ENCODE peak calls at places on chromosome 6, in nine cellular contexts. O is astrocyte of the cerebellum; I is PC-3; P is OCI-LY7; D is heart right ventricle; S is left lung; F is HCT116; K is CD8-positive, alpha-beta memory T cell; J is pancreas. M is an unnamed sample.

GRCh38 chr6:34370371-34370770 is 22.1 kb downstream of the NUDT3 start:
- DNase-seq in S (no peak), O (no peak), J (no peak), P (no peak), F (no peak), K (no peak), D (no peak), I (no peak), M (no peak)

GRCh38 chr6:15131234-15132195 is 114.4 kb upstream of the JARID2 start:
- DNase-seq in F (no peak), J (no peak), D (no peak), K (no peak), O (no peak), S (no peak), I (no peak), P (no peak), M (no peak)

GRCh38 chr6:154738561-154738961 is 5.3 kb downstream of the SCAF8 start:
- DNase-seq in K (no peak), F (no peak), D (no peak), S (no peak), P (peak; percentile 14), O (no peak), I (no peak), J (no peak), M (no peak)

GRCh38 chr6:105798057-105798456 is 288.1 kb upstream of the PRDM1 start:
- DNase-seq in O (no peak), F (no peak), P (no peak), I (no peak), S (no peak), J (no peak), D (no peak), K (no peak), M (no peak)

GRCh38 chr6:152474341-152474740 is 162.8 kb downstream of the SYNE1 start:
- DNase-seq in F (no peak), J (no peak), S (no peak), I (peak; percentile 4), O (no peak), D (no peak), K (no peak), P (no peak), M (no peak)

GRCh38 chr6:118984342-118984741 is 49.4 kb upstream of the MCM9 start:
- DNase-seq in P (no peak), D (no peak), K (no peak), I (no peak), O (no peak), F (no peak), S (no peak), J (no peak), M (no peak)

GRCh38 chr6:113825776-113826175 is 31.4 kb upstream of the MARCKS start:
- DNase-seq in F (no peak), J (peak; percentile 90), I (no peak), O (peak; percentile 97), S (peak; percentile 57), P (no peak), D (peak; percentile 88), K (no peak), M (no peak)

GRCh38 chr6:51901766-51902165 is 185.6 kb downstream of the PKHD1 start:
- DNase-seq in J (no peak), I (no peak), F (no peak), D (no peak), P (no peak), K (no peak), S (no peak), O (no peak), M (no peak)

GRCh38 chr6:13914346-13914745 is 10.4 kb upstream of the RNF182 start:
- DNase-seq in S (no peak), F (no peak), J (no peak), K (no peak), P (no peak), O (peak; percentile 18), I (peak; percentile 26), D (no peak), M (no peak)

GRCh38 chr6:113903666-113904330 is 46.7 kb downstream of the MARCKS start:
- DNase-seq in O (no peak), I (no peak), F (no peak), P (no peak), J (peak; percentile 14), S (peak; percentile 32), D (peak; percentile 40), K (no peak), M (no peak)

GRCh38 chr6:14026831-14027539 is 90.6 kb upstream of the CD83 start:
- DNase-seq in D (no peak), I (no peak), P (no peak), F (no peak), J (no peak), S (no peak), O (no peak), K (no peak), M (no peak)

GRCh38 chr6:55265409-55266114 is 61.7 kb upstream of the GFRAL start:
- DNase-seq in D (no peak), I (no peak), S (no peak), K (no peak), F (no peak), P (no peak), J (no peak), O (no peak), M (no peak)

GRCh38 chr6:159915397-159915796 is 24.6 kb downstream of the MAS1 start:
- DNase-seq in I (no peak), K (no peak), D (no peak), S (no peak), P (no peak), F (no peak), J (no peak), O (no peak), M (no peak)

GRCh38 chr6:25142506-25142905 is 136.7 kb upstream of the CARMIL1 start:
- DNase-seq in S (no peak), J (no peak), D (no peak), O (no peak), F (no peak), P (no peak), I (no peak), K (no peak), M (no peak)

GRCh38 chr6:25150031-25150430 is 129.1 kb upstream of the CARMIL1 start:
- DNase-seq in P (no peak), O (no peak), S (no peak), F (no peak), J (no peak), K (no peak), D (no peak), I (no peak), M (no peak)

GRCh38 chr6:25144919-25145318 is 134.3 kb upstream of the CARMIL1 start:
- DNase-seq in I (no peak), P (no peak), J (no peak), O (no peak), D (no peak), S (no peak), F (no peak), K (no peak), M (no peak)

GRCh38 chr6:25150863-25151262 is 128.3 kb upstream of the CARMIL1 start:
- DNase-seq in D (no peak), J (no peak), F (no peak), P (no peak), I (no peak), S (no peak), O (no peak), K (no peak), M (no peak)

DNA sequence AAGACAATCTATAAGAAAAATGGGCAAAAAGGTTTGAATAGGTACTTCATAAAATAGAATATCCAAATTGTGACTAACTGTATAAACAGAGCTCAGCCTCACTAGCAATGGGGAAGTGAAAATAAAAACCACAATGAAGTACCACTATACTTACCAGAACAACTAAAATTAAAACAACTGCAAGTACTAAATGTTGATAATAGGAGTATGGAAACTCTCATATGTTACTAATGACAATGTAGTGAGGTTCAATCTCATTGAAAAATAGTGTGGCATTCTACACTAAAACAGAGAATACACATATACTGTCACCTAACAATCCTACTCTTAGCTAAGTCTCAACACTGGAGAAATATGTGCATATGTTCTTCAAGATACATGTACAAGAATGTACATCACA is 132.0 kb upstream of the CARMIL1 start:
- DNase-seq in O (no peak), D (no peak), K (no peak), F (no peak), S (no peak), J (no peak), P (peak; percentile 64), I (no peak), M (no peak)
- H3K4me3 ChIP-seq in O (no peak overlapping the region), D (no peak overlapping the region), K (no peak overlapping the region), F (no peak overlapping the region), S (no peak overlapping the region), J (no peak overlapping the region), P (peak overlapping the region; percentile 16), I (no peak overlapping the region), M (no peak overlapping the region)

GRCh38 chr6:46586896-46587295 is 65.7 kb downstream of the CYP39A1 start:
- DNase-seq in D (no peak), I (no peak), S (no peak), J (no peak), P (no peak), K (no peak), F (no peak), O (no peak), M (no peak)
- H3K4me3 ChIP-seq in D (no peak overlapping the region), I (no peak overlapping the region), S (no peak overlapping the region), J (no peak overlapping the region), P (no peak overlapping the region), K (no peak overlapping the region), F (no peak overlapping the region), O (no peak overlapping the region), M (no peak overlapping the region)

DNA sequence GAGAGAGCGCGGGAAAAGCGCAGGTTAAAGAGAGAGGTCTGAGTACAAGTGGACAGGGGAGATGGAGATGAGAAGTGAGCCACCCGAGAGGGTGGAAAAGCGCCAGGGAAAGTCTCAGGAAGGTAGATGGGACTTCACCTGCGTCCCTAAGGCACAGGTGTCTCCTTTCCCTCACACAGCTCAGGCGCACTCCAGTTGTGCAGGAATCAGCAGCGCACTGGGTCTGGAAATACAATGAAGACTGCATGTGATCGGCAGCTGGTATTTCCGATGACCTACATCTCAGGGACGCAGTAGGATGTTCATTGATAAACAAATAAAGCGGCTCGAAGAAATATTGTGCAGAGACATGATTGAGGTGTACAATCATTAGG is 432 bp upstream of the KHDRBS2 start:
- DNase-seq in K (no peak), I (no peak), O (no peak), J (no peak), P (no peak), S (no peak), D (no peak), F (no peak), M (peak; percentile 4)
- H3K4me3 ChIP-seq in K (no peak overlapping the region), I (no peak overlapping the region), O (peak overlapping the region; percentile 24), J (peak overlapping the region; percentile 21), P (peak overlapping the region; percentile 74), S (peak overlapping the region; percentile 53), D (peak overlapping the region; percentile 31), F (no peak overlapping the region), M (no peak overlapping the region)

DNA sequence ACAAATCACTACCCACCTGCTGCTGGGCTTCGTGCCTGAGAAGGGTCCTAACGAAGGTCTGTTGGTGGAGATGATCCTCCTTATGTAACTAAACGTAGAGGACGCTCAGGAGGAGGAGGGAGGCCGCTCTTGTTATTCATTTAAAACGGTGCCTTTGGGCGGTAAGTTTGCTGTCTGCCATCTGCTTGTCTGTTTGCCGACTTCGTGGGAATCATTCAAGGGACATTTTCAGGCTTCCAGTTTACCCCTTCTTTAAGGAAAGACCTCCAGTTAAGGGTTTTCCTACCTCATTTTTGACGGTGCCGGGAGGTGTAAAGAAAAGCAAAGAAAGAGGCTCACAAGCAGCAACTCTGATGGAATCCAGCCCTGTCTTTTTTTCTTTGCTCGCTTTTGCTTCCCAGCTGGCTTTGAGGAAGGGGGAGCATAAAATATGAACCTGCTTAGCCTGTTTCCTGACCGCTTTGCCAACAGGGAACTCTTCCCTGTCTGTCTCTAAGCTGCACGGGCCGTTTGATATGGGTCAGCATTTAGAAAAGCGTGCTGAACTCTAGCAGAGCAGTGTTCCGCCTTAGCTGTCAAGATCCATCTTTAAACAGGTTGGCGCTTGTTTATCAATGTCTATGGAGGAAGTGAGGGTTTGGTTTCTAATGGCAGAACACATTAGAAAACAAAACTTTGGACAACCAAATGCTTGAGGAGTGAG is 13.8 kb downstream of the SYTL3 start:
- DNase-seq in F (no peak), S (no peak), D (no peak), I (peak; percentile 65), K (no peak), P (no peak), J (no peak), O (no peak), M (peak; percentile 30)
- H3K4me3 ChIP-seq in F (no peak overlapping the region), S (peak overlapping the region; percentile 17), D (no peak overlapping the region), I (peak overlapping the region; percentile 57), K (peak overlapping the region; percentile 16), P (no peak overlapping the region), J (no peak overlapping the region), O (peak overlapping the region; percentile 11), M (peak overlapping the region; percentile 34)

M was measured in naive thymus-derived CD4-positive, alpha-beta T cell.